ENCODE peak calls at places on chromosomes 13 and 19, in five cellular contexts. One of them, this sample, is unnamed.

GRCh38 chr13:30796132-30796832 is 60.9 kb downstream of the ALOX5AP start:
- DNase-seq in GM12878: peak; percentile 45
- DNase-seq in K562: no peak
- DNase-seq in HCT116: no peak
- DNase-seq in HepG2: no peak
- DNase-seq in this sample: no peak

GRCh38 chr13:92500192-92500591 is 726.4 kb upstream of the GPC6 start:
- DNase-seq in GM12878: no peak
- DNase-seq in K562: no peak
- DNase-seq in HCT116: no peak
- DNase-seq in HepG2: peak; percentile 1
- DNase-seq in this sample: peak; percentile 61

GRCh38 chr19:49098795-49099194 is 13.5 kb downstream of the SNRNP70 start:
- DNase-seq in GM12878: no peak
- DNase-seq in K562: no peak
- DNase-seq in HCT116: no peak
- DNase-seq in HepG2: no peak
- DNase-seq in this sample: no peak

GRCh38 chr13:50420720-50421456 is 405.6 kb downstream of the KCNRG start:
- DNase-seq in GM12878: no peak
- DNase-seq in K562: no peak
- DNase-seq in HCT116: no peak
- DNase-seq in HepG2: no peak
- DNase-seq in this sample: no peak

GRCh38 chr19:46704379-46705076 is 12.4 kb downstream of the PRKD2 start:
- DNase-seq in GM12878: no peak
- DNase-seq in K562: peak; percentile 83
- DNase-seq in HCT116: no peak
- DNase-seq in HepG2: peak; percentile 29
- DNase-seq in this sample: no peak

GRCh38 chr13:97276862-97277269 is 54.7 kb downstream of the MBNL2 start:
- DNase-seq in GM12878: no peak
- DNase-seq in K562: no peak
- DNase-seq in HCT116: no peak
- DNase-seq in HepG2: no peak
- DNase-seq in this sample: no peak

GRCh38 chr19:32037998-32038732 is 307.2 kb upstream of the ZNF507 start:
- DNase-seq in GM12878: no peak
- DNase-seq in K562: no peak
- DNase-seq in HCT116: no peak
- DNase-seq in HepG2: no peak
- DNase-seq in this sample: no peak

GRCh38 chr19:23415561-23416191 is 20.4 kb upstream of the ZNF91 start:
- DNase-seq in GM12878: no peak
- DNase-seq in K562: no peak
- DNase-seq in HCT116: no peak
- DNase-seq in HepG2: no peak
- DNase-seq in this sample: peak; percentile 91

GRCh38 chr13:49082653-49083536 is 107.2 kb downstream of the FNDC3A start:
- DNase-seq in GM12878: peak; percentile 48
- DNase-seq in K562: no peak
- DNase-seq in HCT116: no peak
- DNase-seq in HepG2: no peak
- DNase-seq in this sample: no peak

GRCh38 chr19:40444181-40445005 is at the start of gene SERTAD3:
- DNase-seq in GM12878: peak; percentile 76
- DNase-seq in K562: peak; percentile 97
- DNase-seq in HCT116: peak; percentile 85
- DNase-seq in HepG2: peak; percentile 87
- DNase-seq in this sample: peak; percentile 80

GRCh38 chr13:112970552-112971287 is 1.7 kb downstream of the MCF2L start:
- DNase-seq in GM12878: no peak
- DNase-seq in K562: no peak
- DNase-seq in HCT116: no peak
- DNase-seq in HepG2: no peak
- DNase-seq in this sample: no peak

GRCh38 chr13:102718746-102719145 is 23.9 kb upstream of the METTL21C start:
- DNase-seq in GM12878: no peak
- DNase-seq in K562: no peak
- DNase-seq in HCT116: no peak
- DNase-seq in HepG2: no peak
- DNase-seq in this sample: no peak

GRCh38 chr13:106471957-106472543 is 63.4 kb downstream of the EFNB2 start:
- DNase-seq in GM12878: no peak
- DNase-seq in K562: peak; percentile 10
- DNase-seq in HCT116: peak; percentile 95
- DNase-seq in HepG2: peak; percentile 1
- DNase-seq in this sample: peak; percentile 47

GRCh38 chr13:104525467-104525866 is 1459.2 kb upstream of the SLC10A2 start:
- DNase-seq in GM12878: no peak
- DNase-seq in K562: no peak
- DNase-seq in HCT116: no peak
- DNase-seq in HepG2: no peak
- DNase-seq in this sample: no peak

GRCh38 chr13:51396352-51396751 is 56.5 kb downstream of the INTS6 start:
- DNase-seq in GM12878: no peak
- DNase-seq in K562: no peak
- DNase-seq in HCT116: no peak
- DNase-seq in HepG2: no peak
- DNase-seq in this sample: no peak

GRCh38 chr19:53092723-53093122 is 10.5 kb downstream of the ZNF160 start:
- DNase-seq in GM12878: no peak
- DNase-seq in K562: no peak
- DNase-seq in HCT116: no peak
- DNase-seq in HepG2: no peak
- DNase-seq in this sample: no peak

GRCh38 chr19:6532244-6532999 is 1.6 kb downstream of the TNFSF9 start:
- DNase-seq in GM12878: no peak
- DNase-seq in K562: peak; percentile 74
- DNase-seq in HCT116: no peak
- DNase-seq in HepG2: no peak
- DNase-seq in this sample: no peak

GRCh38 chr19:3670796-3671679 is 29.2 kb downstream of the PIP5K1C start:
- DNase-seq in GM12878: no peak
- DNase-seq in K562: peak; percentile 89
- DNase-seq in HCT116: no peak
- DNase-seq in HepG2: no peak
- DNase-seq in this sample: no peak

GRCh38 chr13:111410232-111411021 is 90.0 kb downstream of the TEX29 start:
- DNase-seq in GM12878: no peak
- DNase-seq in K562: no peak
- DNase-seq in HCT116: no peak
- DNase-seq in HepG2: no peak
- DNase-seq in this sample: no peak

GRCh38 chr13:31204592-31204991 is 4.8 kb downstream of the B3GLCT start:
- DNase-seq in GM12878: no peak
- DNase-seq in K562: peak; percentile 80
- DNase-seq in HCT116: peak; percentile 45
- DNase-seq in HepG2: peak; percentile 34
- DNase-seq in this sample: no peak

GRCh38 chr19:42117076-42117475 is 15.2 kb downstream of the POU2F2 start:
- DNase-seq in GM12878: no peak
- DNase-seq in K562: no peak
- DNase-seq in HCT116: no peak
- DNase-seq in HepG2: no peak
- DNase-seq in this sample: no peak

GRCh38 chr13:70310720-70311119 is 202.5 kb upstream of the KLHL1 start:
- DNase-seq in GM12878: no peak
- DNase-seq in K562: no peak
- DNase-seq in HCT116: peak; percentile 26
- DNase-seq in HepG2: peak; percentile 58
- DNase-seq in this sample: peak; percentile 15

GRCh38 chr13:61029064-61029463 is 386.6 kb downstream of the PCDH20 start:
- DNase-seq in GM12878: no peak
- DNase-seq in K562: no peak
- DNase-seq in HCT116: no peak
- DNase-seq in HepG2: no peak
- DNase-seq in this sample: peak; percentile 5

GRCh38 chr13:71524245-71525002 is 342.6 kb downstream of the DACH1 start:
- DNase-seq in GM12878: no peak
- DNase-seq in K562: no peak
- DNase-seq in HCT116: no peak
- DNase-seq in HepG2: no peak
- DNase-seq in this sample: no peak

GRCh38 chr13:112895521-112896465 is 73.2 kb upstream of the MCF2L start:
- DNase-seq in GM12878: no peak
- DNase-seq in K562: no peak
- DNase-seq in HCT116: no peak
- DNase-seq in HepG2: no peak
- DNase-seq in this sample: no peak

GRCh38 chr13:47215741-47216140 is 318.9 kb upstream of the HTR2A start:
- DNase-seq in GM12878: no peak
- DNase-seq in K562: no peak
- DNase-seq in HCT116: no peak
- DNase-seq in HepG2: no peak
- DNase-seq in this sample: no peak

GRCh38 chr19:48872884-48873475 is 759 bp downstream of the PPP1R15A start:
- DNase-seq in GM12878: peak; percentile 77
- DNase-seq in K562: peak; percentile 86
- DNase-seq in HCT116: peak; percentile 80
- DNase-seq in HepG2: peak; percentile 93
- DNase-seq in this sample: no peak

GRCh38 chr13:22189176-22190048 is 518.5 kb downstream of the FGF9 start:
- DNase-seq in GM12878: no peak
- DNase-seq in K562: no peak
- DNase-seq in HCT116: no peak
- DNase-seq in HepG2: no peak
- DNase-seq in this sample: no peak

GRCh38 chr19:17409990-17410389 is 4.6 kb upstream of the BST2 start:
- DNase-seq in GM12878: no peak
- DNase-seq in K562: no peak
- DNase-seq in HCT116: no peak
- DNase-seq in HepG2: no peak
- DNase-seq in this sample: no peak

GRCh38 chr13:53490732-53491131 is 462.1 kb downstream of the OLFM4 start:
- DNase-seq in GM12878: no peak
- DNase-seq in K562: no peak
- DNase-seq in HCT116: no peak
- DNase-seq in HepG2: no peak
- DNase-seq in this sample: no peak
- TF ChIP-seq ZNF274 in GM12878: no peak
- TF ChIP-seq ZNF274 in K562: no peak
- TF ChIP-seq ZNF274 in HCT116: no peak
- TF ChIP-seq ZNF274 in HepG2: no peak
- TF ChIP-seq ZNF274 in this sample: no peak

GRCh38 chr19:51297406-51297805 is 14.0 kb upstream of the IGLON5 start:
- DNase-seq in GM12878: no peak
- DNase-seq in K562: no peak
- DNase-seq in HCT116: no peak
- DNase-seq in HepG2: no peak
- DNase-seq in this sample: no peak

GRCh38 chr19:51294211-51294976 is 17.1 kb upstream of the IGLON5 start:
- DNase-seq in GM12878: no peak
- DNase-seq in K562: no peak
- DNase-seq in HCT116: no peak
- DNase-seq in HepG2: no peak
- DNase-seq in this sample: no peak

GRCh38 chr19:51294977-51295375 is 16.5 kb upstream of the IGLON5 start:
- DNase-seq in GM12878: no peak
- DNase-seq in K562: no peak
- DNase-seq in HCT116: no peak
- DNase-seq in HepG2: no peak
- DNase-seq in this sample: no peak

GRCh38 chr19:51296331-51297093 is 14.9 kb upstream of the IGLON5 start:
- DNase-seq in GM12878: no peak
- DNase-seq in K562: peak; percentile 51
- DNase-seq in HCT116: no peak
- DNase-seq in HepG2: peak; percentile 23
- DNase-seq in this sample: no peak

DNA sequence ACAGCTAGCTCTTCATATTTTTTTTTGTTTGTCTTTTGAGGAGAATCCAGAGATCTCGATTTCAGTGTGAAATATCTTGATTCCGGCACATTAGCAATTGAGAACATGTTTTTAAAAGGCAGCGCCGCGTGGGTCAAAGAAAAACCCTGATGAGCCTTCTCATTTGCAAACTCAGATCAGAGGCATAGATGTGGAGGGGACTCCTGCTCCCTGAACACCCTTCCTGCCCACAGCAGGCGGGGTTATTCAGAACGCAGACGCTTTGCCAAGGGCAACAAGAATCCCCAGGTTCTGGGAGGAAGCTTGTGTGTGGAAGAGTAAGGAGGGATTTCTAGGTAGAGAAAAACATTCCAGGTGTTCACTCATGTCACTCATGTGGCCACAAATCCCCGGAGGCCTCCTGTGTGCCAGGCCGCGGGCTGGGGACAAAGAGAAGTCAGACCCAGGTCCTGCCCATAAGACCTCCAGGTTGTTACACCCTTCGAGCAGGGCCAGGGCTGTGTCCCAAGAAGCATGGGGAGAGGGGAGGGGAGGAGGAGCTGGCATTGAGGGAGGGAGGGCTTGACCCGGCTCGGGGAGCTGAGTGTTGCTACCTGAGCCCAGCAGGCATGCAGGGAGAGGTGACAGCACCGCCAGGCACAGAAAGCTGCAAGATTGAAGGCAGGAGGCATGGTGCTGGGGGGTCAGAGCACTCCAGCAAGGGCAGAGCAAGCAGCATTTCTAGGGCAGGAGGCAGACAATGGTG is 15.9 kb upstream of the IGLON5 start:
- DNase-seq in GM12878: no peak
- DNase-seq in K562: no peak
- DNase-seq in HCT116: no peak
- DNase-seq in HepG2: no peak
- DNase-seq in this sample: no peak
- TF ChIP-seq YY1 in GM12878: no peak
- TF ChIP-seq YY1 in K562: no peak
- TF ChIP-seq YY1 in HCT116: no peak
- TF ChIP-seq YY1 in HepG2: no peak
- TF ChIP-seq YY1 in this sample: no peak

GRCh38 chr13:40149611-40150283 is 494.3 kb downstream of the COG6 start:
- DNase-seq in GM12878: no peak
- DNase-seq in K562: no peak
- DNase-seq in HCT116: no peak
- DNase-seq in HepG2: no peak
- DNase-seq in this sample: no peak
- H3K4me1 ChIP-seq in GM12878: no peaks in the 10 kb centered on the region
- H3K4me1 ChIP-seq in K562: no peaks in the 10 kb centered on the region
- H3K4me1 ChIP-seq in HCT116: peaks cover 2% of the 10 kb centered on the region
- H3K4me1 ChIP-seq in HepG2: no peaks in the 10 kb centered on the region
- H3K4me1 ChIP-seq in this sample: no peaks in the 10 kb centered on the region

DNA sequence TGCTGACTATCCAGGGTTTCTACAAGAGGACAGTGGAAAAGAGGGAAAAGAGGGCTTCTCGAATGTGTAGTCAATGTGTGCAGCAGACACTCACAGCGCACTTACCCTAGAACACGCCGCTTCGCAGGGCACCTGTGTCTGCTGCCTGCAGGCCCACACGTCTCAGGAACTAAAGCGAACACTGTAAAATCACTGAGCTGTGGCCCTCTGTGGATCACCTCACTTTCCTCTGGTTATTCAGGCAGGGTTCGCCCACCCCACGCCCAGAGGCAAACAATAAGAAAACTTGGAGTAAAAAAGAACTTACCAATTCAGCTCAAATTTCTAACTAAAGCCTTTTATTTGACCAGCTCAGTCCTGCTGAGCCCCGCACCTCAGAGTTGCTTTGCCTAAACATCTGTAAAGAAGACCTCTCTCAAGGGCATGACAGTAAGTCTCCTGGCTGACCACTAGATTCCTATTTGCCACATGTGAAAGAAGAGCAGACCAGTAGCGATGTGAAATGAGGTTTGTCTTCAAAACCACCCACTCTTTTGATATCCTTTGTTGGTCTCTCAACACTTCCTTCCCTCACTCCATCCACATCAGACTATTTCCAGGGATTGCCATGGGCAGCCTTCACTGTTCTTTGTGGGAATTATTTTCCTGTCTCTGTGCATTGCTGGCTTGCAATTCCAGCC is 19.3 kb upstream of the DOCK9 start:
- DNase-seq in GM12878: no peak
- DNase-seq in K562: no peak
- DNase-seq in HCT116: no peak
- DNase-seq in HepG2: no peak
- DNase-seq in this sample: no peak
- TF ChIP-seq ZNF274 in GM12878: no peak
- TF ChIP-seq ZNF274 in K562: no peak
- TF ChIP-seq ZNF274 in HCT116: no peak
- TF ChIP-seq ZNF274 in HepG2: no peak
- TF ChIP-seq ZNF274 in this sample: no peak